ENCODE peak calls at places on chromosomes 6 and 20, in four cellular contexts. X is GM23248, L is cardiac muscle cell, Z is aorta. Y is an unnamed sample.

GRCh38 chr20:9270831-9271230 is 201.9 kb downstream of the PLCB4 start:
- DNase-seq in X (peak; percentile 83), L (no peak), Z (no peak), Y (no peak)

GRCh38 chr20:3258429-3258828 is 19.4 kb upstream of the SLC4A11 start:
- DNase-seq in X (no peak), L (no peak), Z (no peak), Y (no peak)

GRCh38 chr6:162538643-162539064 is 188.9 kb downstream of the PRKN start:
- DNase-seq in X (no peak), L (peak; percentile 77), Z (peak; percentile 42), Y (no peak)

GRCh38 chr20:17854307-17854903 is 114.2 kb downstream of the SNX5 start:
- DNase-seq in X (peak; percentile 57), L (peak; percentile 51), Z (peak; percentile 84), Y (no peak)

GRCh38 chr20:3318226-3318884 is 79.4 kb upstream of the SLC4A11 start:
- DNase-seq in X (no peak), L (no peak), Z (no peak), Y (no peak)

GRCh38 chr6:158605266-158605878 is 39.2 kb downstream of the DYNLT1 start:
- DNase-seq in X (peak; percentile 83), L (peak; percentile 76), Z (no peak), Y (peak; percentile 41)

GRCh38 chr6:33590531-33591198 is 10.6 kb upstream of the BAK1 start:
- DNase-seq in X (peak; percentile 53), L (no peak), Z (no peak), Y (no peak)

GRCh38 chr20:46400253-46400652 is 6.2 kb downstream of the ELMO2 start:
- DNase-seq in X (peak; percentile 86), L (peak; percentile 37), Z (no peak), Y (no peak)

GRCh38 chr6:12467706-12468670 is 177.8 kb downstream of the EDN1 start:
- DNase-seq in X (no peak), L (no peak), Z (no peak), Y (no peak)

GRCh38 chr6:132354517-132355167 is 46.6 kb downstream of the MOXD1 start:
- DNase-seq in X (no peak), L (no peak), Z (no peak), Y (peak; percentile 37)

GRCh38 chr6:13535306-13535705 is 39.1 kb upstream of the SIRT5 start:
- DNase-seq in X (peak; percentile 12), L (no peak), Z (no peak), Y (no peak)

GRCh38 chr6:14282854-14283505 is 165.4 kb downstream of the CD83 start:
- DNase-seq in X (no peak), L (no peak), Z (no peak), Y (no peak)

GRCh38 chr20:17615645-17616479 is 46.0 kb downstream of the DSTN start:
- DNase-seq in X (no peak), L (no peak), Z (peak; percentile 74), Y (no peak)

GRCh38 chr6:94862116-94862515 is 715.2 kb upstream of the MANEA start:
- DNase-seq in X (no peak), L (no peak), Z (no peak), Y (no peak)

GRCh38 chr6:119174879-119175817 is 96.7 kb upstream of the FAM184A start:
- DNase-seq in X (peak; percentile 26), L (no peak), Z (no peak), Y (no peak)

GRCh38 chr6:33707771-33708170 is 3.7 kb downstream of the UQCC2 start:
- DNase-seq in X (no peak), L (no peak), Z (no peak), Y (no peak)

GRCh38 chr6:44072959-44073611 is 54.2 kb downstream of the MRPL14 start:
- DNase-seq in X (peak; percentile 92), L (peak; percentile 95), Z (peak; percentile 92), Y (peak; percentile 55)

GRCh38 chr20:15139522-15139921 is 802.1 kb upstream of the FLRT3 start:
- DNase-seq in X (no peak), L (no peak), Z (no peak), Y (no peak)

GRCh38 chr20:31572042-31572700 is 32.9 kb upstream of the ID1 start:
- DNase-seq in X (no peak), L (no peak), Z (no peak), Y (no peak)
- H3K4me3 ChIP-seq in X (no peak overlapping the region), L (peak overlapping the region; percentile 17), Z (no peak overlapping the region), Y (peak overlapping the region; percentile 91)

GRCh38 chr6:90222008-90222407 is 74.6 kb downstream of the BACH2 start:
- DNase-seq in X (no peak), L (no peak), Z (no peak), Y (no peak)
- H3K4me1 ChIP-seq in X (peaks cover 23% of the 10 kb centered on the region), L (peaks cover 40% of the 10 kb centered on the region), Z (no peaks in the 10 kb centered on the region), Y (peaks cover 63% of the 10 kb centered on the region)

DNA sequence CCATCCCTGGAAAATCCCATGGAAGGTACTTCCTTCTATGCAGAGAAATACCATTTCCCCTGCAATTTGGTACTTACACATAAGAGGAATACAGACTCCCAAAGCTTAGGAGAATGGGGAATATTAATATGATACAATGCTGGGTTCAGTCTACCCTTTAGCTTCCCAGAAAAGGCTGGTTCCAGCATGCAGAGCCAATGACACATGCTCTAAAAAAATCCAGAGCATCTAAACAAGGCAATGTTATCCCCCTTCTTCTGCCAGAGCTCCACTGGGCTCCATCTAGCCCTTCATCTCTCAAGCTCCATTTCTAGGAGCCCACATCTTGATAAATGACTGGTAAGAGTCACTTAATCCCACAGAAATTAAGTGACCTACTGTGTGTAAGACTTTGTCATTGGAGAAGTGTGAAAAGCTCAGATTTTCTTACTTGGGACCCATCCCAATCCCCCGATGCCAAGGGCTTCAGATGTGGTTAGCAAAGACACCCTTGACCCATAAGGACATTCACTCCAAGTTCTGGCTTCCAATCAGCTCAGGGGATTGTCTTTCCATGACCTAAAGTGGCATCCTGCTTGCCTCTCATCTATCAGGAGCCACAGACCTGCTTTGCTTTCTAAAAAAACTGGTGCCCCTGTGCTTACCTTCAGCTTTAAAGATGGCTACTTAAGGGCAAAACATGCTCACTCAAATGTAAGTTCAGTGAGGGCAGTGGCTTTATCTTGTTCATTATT is 137.5 kb downstream of the UNC5CL start:
- DNase-seq in X (no peak), L (no peak), Z (no peak), Y (no peak)
- H3K27ac ChIP-seq in X (no peak overlapping the region), L (peak overlapping the region; percentile 51), Z (peak overlapping the region; percentile 2), Y (no peak overlapping the region)

GRCh38 chr6:7313505-7314165 is 636 bp upstream of the SSR1 start:
- DNase-seq in X (no peak), L (no peak), Z (no peak), Y (no peak)
- H3K4me3 ChIP-seq in X (peak overlapping the region; percentile 92), L (peak overlapping the region; percentile 86), Z (peak overlapping the region; percentile 38), Y (peak overlapping the region; percentile 78)

GRCh38 chr20:25055711-25056492 is 2.0 kb downstream of the ACSS1 start:
- DNase-seq in X (peak; percentile 39), L (no peak), Z (no peak), Y (no peak)
- H3K4me1 ChIP-seq in X (peaks cover 30% of the 10 kb centered on the region), L (no peaks in the 10 kb centered on the region), Z (peaks cover 11% of the 10 kb centered on the region), Y (peaks cover 57% of the 10 kb centered on the region)

DNA sequence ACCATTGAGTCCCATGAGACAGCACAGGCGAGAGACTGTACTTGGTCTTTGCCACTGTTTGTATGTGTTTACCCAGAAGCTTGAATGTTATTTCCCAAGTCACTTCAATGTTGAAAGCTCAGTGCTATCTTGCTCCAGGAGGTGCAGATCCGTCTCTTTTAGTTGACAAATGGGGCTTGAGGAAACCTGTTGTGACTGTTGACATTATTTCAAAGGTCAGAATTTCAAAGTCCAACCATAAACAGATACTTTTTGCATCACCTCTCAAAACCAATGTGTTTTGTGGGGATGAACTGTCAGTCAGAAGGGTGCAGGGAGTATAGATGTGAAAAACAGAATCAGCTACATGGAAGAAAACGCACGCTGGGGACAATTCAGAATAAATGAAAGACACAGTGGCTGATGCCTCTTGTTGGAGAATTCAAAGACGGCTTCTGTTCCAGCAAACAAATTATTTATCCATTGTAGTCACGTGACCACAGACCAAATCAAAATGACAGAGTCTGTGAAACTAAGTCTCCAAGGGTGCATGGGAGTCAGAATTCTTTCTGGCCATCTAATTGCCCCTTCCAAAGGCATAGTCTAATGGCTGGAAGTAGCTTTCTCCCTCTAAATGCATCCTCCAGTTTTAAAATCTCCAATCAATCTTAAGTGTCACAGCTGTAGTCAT is 83.7 kb downstream of the MYLK4 start:
- DNase-seq in X (no peak), L (no peak), Z (no peak), Y (no peak)
- H3K27ac ChIP-seq in X (no peak overlapping the region), L (no peak overlapping the region), Z (no peak overlapping the region), Y (no peak overlapping the region)

DNA sequence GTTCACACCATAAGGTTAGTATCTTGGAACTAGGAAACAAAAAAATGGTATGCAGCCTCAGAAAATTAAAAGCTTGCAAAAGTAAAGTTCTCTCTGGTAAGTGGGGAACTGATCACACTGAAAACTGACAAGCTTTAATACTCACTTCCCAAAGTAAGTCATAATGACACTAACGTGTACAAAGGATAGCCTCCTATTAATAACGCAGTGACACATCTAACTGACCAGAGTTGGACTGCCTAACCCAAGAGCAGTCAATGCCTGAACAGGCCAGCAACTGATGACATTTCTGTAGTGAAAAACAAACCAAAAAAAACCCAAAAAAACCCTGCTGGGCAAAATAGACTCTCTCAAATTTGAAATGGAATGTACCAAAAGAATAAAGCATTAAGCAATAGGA is 30.7 kb downstream of the CHD6 start:
- DNase-seq in X (peak; percentile 27), L (no peak), Z (no peak), Y (no peak)
- H3K4me3 ChIP-seq in X (no peak overlapping the region), L (no peak overlapping the region), Z (no peak overlapping the region), Y (no peak overlapping the region)

DNA sequence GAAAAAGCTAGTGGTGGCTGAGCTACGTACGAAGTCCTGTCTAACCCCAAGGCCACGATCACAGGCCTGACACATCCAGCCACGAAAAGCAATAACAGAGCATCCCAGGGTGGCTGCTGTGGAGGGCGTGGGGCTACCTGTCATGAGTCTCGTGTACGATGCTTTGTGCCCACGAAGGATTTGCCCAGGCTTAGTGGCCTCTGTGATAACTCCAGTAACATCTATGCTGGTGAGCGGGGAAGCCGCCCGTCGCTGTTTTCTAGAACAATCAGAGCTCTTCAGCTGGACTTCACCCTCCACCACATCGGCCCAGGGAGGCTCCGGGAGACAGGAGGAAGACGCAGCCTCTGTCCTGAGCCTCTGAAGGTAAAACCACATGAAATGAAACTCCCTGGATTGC is 250.5 kb downstream of the TAF4 start:
- DNase-seq in X (no peak), L (no peak), Z (no peak), Y (no peak)
- H3K4me1 ChIP-seq in X (no peaks in the 10 kb centered on the region), L (no peaks in the 10 kb centered on the region), Z (no peaks in the 10 kb centered on the region), Y (no peaks in the 10 kb centered on the region)

GRCh38 chr20:49323622-49324238 is 45.9 kb upstream of the ZNFX1 start:
- DNase-seq in X (peak; percentile 93), L (peak; percentile 26), Z (no peak), Y (peak; percentile 47)
- H3K27ac ChIP-seq in X (peak overlapping the region; percentile 44), L (no peak overlapping the region), Z (no peak overlapping the region), Y (no peak overlapping the region)

GRCh38 chr6:125598422-125598821 is 151.0 kb upstream of the HEY2 start:
- DNase-seq in X (peak; percentile 80), L (no peak), Z (peak; percentile 91), Y (no peak)
- H3K4me3 ChIP-seq in X (no peak overlapping the region), L (no peak overlapping the region), Z (no peak overlapping the region), Y (no peak overlapping the region)

Y was measured in CD8-positive, alpha-beta memory T cell.